ENCODE peak calls at places on chromosomes 6 and 20, in eight cellular contexts. One of them, this sample, is unnamed.

GRCh38 chr20:25063981-25064380 is 6.0 kb upstream of the ACSS1 start:
- DNase-seq in left ventricle myocardium superior: no peak
- DNase-seq in HT1080: no peak
- DNase-seq in fibroblast of pulmonary artery: no peak
- DNase-seq in T follicular helper cell: no peak
- DNase-seq in astrocyte of the cerebellum: no peak
- DNase-seq in cardiac fibroblast: no peak
- DNase-seq in hippocampal formation: no peak
- DNase-seq in this sample: no peak

GRCh38 chr6:122799916-122800701 is 11.1 kb downstream of the SMPDL3A start:
- DNase-seq in fibroblast of pulmonary artery: no peak
- DNase-seq in hippocampal formation: no peak
- DNase-seq in HT1080: no peak
- DNase-seq in astrocyte of the cerebellum: no peak
- DNase-seq in cardiac fibroblast: no peak
- DNase-seq in left ventricle myocardium superior: no peak
- DNase-seq in T follicular helper cell: no peak
- DNase-seq in this sample: no peak

GRCh38 chr6:121647905-121648304 is 212.5 kb downstream of the GJA1 start:
- DNase-seq in astrocyte of the cerebellum: no peak
- DNase-seq in HT1080: peak; percentile 25
- DNase-seq in T follicular helper cell: no peak
- DNase-seq in left ventricle myocardium superior: no peak
- DNase-seq in cardiac fibroblast: peak; percentile 74
- DNase-seq in hippocampal formation: no peak
- DNase-seq in fibroblast of pulmonary artery: peak; percentile 83
- DNase-seq in this sample: peak; percentile 8

GRCh38 chr6:69802995-69803394 is 6.2 kb upstream of the LMBRD1 start:
- DNase-seq in cardiac fibroblast: no peak
- DNase-seq in left ventricle myocardium superior: no peak
- DNase-seq in T follicular helper cell: no peak
- DNase-seq in fibroblast of pulmonary artery: no peak
- DNase-seq in HT1080: no peak
- DNase-seq in hippocampal formation: no peak
- DNase-seq in astrocyte of the cerebellum: no peak
- DNase-seq in this sample: no peak

GRCh38 chr20:25037288-25038102 is 20.4 kb downstream of the ACSS1 start:
- DNase-seq in left ventricle myocardium superior: no peak
- DNase-seq in astrocyte of the cerebellum: no peak
- DNase-seq in HT1080: no peak
- DNase-seq in cardiac fibroblast: no peak
- DNase-seq in T follicular helper cell: no peak
- DNase-seq in fibroblast of pulmonary artery: no peak
- DNase-seq in hippocampal formation: no peak
- DNase-seq in this sample: no peak

GRCh38 chr6:132764370-132764769 is 6.7 kb upstream of the VNN2 start:
- DNase-seq in left ventricle myocardium superior: peak; percentile 51
- DNase-seq in HT1080: peak; percentile 92
- DNase-seq in astrocyte of the cerebellum: peak; percentile 65
- DNase-seq in T follicular helper cell: no peak
- DNase-seq in hippocampal formation: peak; percentile 29
- DNase-seq in fibroblast of pulmonary artery: peak; percentile 82
- DNase-seq in cardiac fibroblast: peak; percentile 89
- DNase-seq in this sample: peak; percentile 70

GRCh38 chr6:42627044-42627443 is 63.2 kb downstream of the UBR2 start:
- DNase-seq in cardiac fibroblast: no peak
- DNase-seq in T follicular helper cell: no peak
- DNase-seq in HT1080: no peak
- DNase-seq in fibroblast of pulmonary artery: no peak
- DNase-seq in astrocyte of the cerebellum: no peak
- DNase-seq in hippocampal formation: no peak
- DNase-seq in left ventricle myocardium superior: no peak
- DNase-seq in this sample: no peak

GRCh38 chr20:37956099-37956498 is 53.2 kb downstream of the VSTM2L start:
- DNase-seq in astrocyte of the cerebellum: no peak
- DNase-seq in cardiac fibroblast: no peak
- DNase-seq in hippocampal formation: no peak
- DNase-seq in T follicular helper cell: no peak
- DNase-seq in left ventricle myocardium superior: no peak
- DNase-seq in fibroblast of pulmonary artery: no peak
- DNase-seq in HT1080: no peak
- DNase-seq in this sample: no peak

GRCh38 chr20:62953839-62954703 is 1.6 kb downstream of the SLC17A9 start:
- DNase-seq in astrocyte of the cerebellum: no peak
- DNase-seq in T follicular helper cell: peak; percentile 56
- DNase-seq in HT1080: no peak
- DNase-seq in hippocampal formation: peak; percentile 21
- DNase-seq in fibroblast of pulmonary artery: peak; percentile 71
- DNase-seq in cardiac fibroblast: peak; percentile 80
- DNase-seq in left ventricle myocardium superior: peak; percentile 78
- DNase-seq in this sample: peak; percentile 81

GRCh38 chr6:4513561-4513960 is 262.6 kb upstream of the CDYL start:
- DNase-seq in left ventricle myocardium superior: no peak
- DNase-seq in T follicular helper cell: no peak
- DNase-seq in HT1080: no peak
- DNase-seq in hippocampal formation: no peak
- DNase-seq in cardiac fibroblast: no peak
- DNase-seq in astrocyte of the cerebellum: no peak
- DNase-seq in fibroblast of pulmonary artery: no peak
- DNase-seq in this sample: no peak

GRCh38 chr6:144327081-144327480 is 41.9 kb downstream of the UTRN start:
- DNase-seq in hippocampal formation: no peak
- DNase-seq in astrocyte of the cerebellum: no peak
- DNase-seq in T follicular helper cell: no peak
- DNase-seq in fibroblast of pulmonary artery: peak; percentile 51
- DNase-seq in left ventricle myocardium superior: no peak
- DNase-seq in cardiac fibroblast: peak; percentile 29
- DNase-seq in HT1080: no peak
- DNase-seq in this sample: no peak

GRCh38 chr6:135657207-135657606 is 159.7 kb upstream of the AHI1 start:
- DNase-seq in astrocyte of the cerebellum: no peak
- DNase-seq in cardiac fibroblast: no peak
- DNase-seq in T follicular helper cell: no peak
- DNase-seq in fibroblast of pulmonary artery: no peak
- DNase-seq in left ventricle myocardium superior: no peak
- DNase-seq in HT1080: no peak
- DNase-seq in hippocampal formation: no peak
- DNase-seq in this sample: no peak

GRCh38 chr20:51500936-51501335 is 41.6 kb downstream of the NFATC2 start:
- DNase-seq in hippocampal formation: no peak
- DNase-seq in left ventricle myocardium superior: no peak
- DNase-seq in T follicular helper cell: peak; percentile 34
- DNase-seq in fibroblast of pulmonary artery: no peak
- DNase-seq in cardiac fibroblast: no peak
- DNase-seq in astrocyte of the cerebellum: no peak
- DNase-seq in HT1080: no peak
- DNase-seq in this sample: no peak

GRCh38 chr6:165751486-165751885 is 88.4 kb upstream of the PDE10A start:
- DNase-seq in astrocyte of the cerebellum: no peak
- DNase-seq in T follicular helper cell: no peak
- DNase-seq in fibroblast of pulmonary artery: no peak
- DNase-seq in hippocampal formation: no peak
- DNase-seq in HT1080: no peak
- DNase-seq in left ventricle myocardium superior: no peak
- DNase-seq in cardiac fibroblast: no peak
- DNase-seq in this sample: no peak

GRCh38 chr20:20136313-20136712 is 84.0 kb downstream of the CFAP61 start:
- DNase-seq in T follicular helper cell: no peak
- DNase-seq in left ventricle myocardium superior: no peak
- DNase-seq in fibroblast of pulmonary artery: no peak
- DNase-seq in hippocampal formation: no peak
- DNase-seq in cardiac fibroblast: no peak
- DNase-seq in HT1080: no peak
- DNase-seq in astrocyte of the cerebellum: no peak
- DNase-seq in this sample: no peak

GRCh38 chr6:135521431-135521830 is 23.9 kb upstream of the AHI1 start:
- DNase-seq in astrocyte of the cerebellum: no peak
- DNase-seq in hippocampal formation: no peak
- DNase-seq in HT1080: no peak
- DNase-seq in left ventricle myocardium superior: no peak
- DNase-seq in T follicular helper cell: no peak
- DNase-seq in cardiac fibroblast: no peak
- DNase-seq in fibroblast of pulmonary artery: no peak
- DNase-seq in this sample: no peak

GRCh38 chr6:35318200-35318844 is 20.7 kb downstream of the DEF6 start:
- DNase-seq in HT1080: peak; percentile 82
- DNase-seq in cardiac fibroblast: peak; percentile 79
- DNase-seq in left ventricle myocardium superior: peak; percentile 90
- DNase-seq in hippocampal formation: peak; percentile 54
- DNase-seq in astrocyte of the cerebellum: peak; percentile 27
- DNase-seq in fibroblast of pulmonary artery: peak; percentile 74
- DNase-seq in T follicular helper cell: no peak
- DNase-seq in this sample: peak; percentile 87

GRCh38 chr6:142014515-142014914 is 118.2 kb upstream of the GJE1 start:
- DNase-seq in hippocampal formation: no peak
- DNase-seq in left ventricle myocardium superior: no peak
- DNase-seq in cardiac fibroblast: peak; percentile 69
- DNase-seq in HT1080: peak; percentile 96
- DNase-seq in astrocyte of the cerebellum: peak; percentile 41
- DNase-seq in fibroblast of pulmonary artery: peak; percentile 82
- DNase-seq in T follicular helper cell: no peak
- DNase-seq in this sample: no peak

GRCh38 chr6:37565267-37566208 is 65.8 kb upstream of the CCDC167 start:
- DNase-seq in left ventricle myocardium superior: no peak
- DNase-seq in HT1080: no peak
- DNase-seq in hippocampal formation: no peak
- DNase-seq in fibroblast of pulmonary artery: peak; percentile 13
- DNase-seq in cardiac fibroblast: peak; percentile 8
- DNase-seq in T follicular helper cell: no peak
- DNase-seq in astrocyte of the cerebellum: no peak
- DNase-seq in this sample: peak; percentile 65

GRCh38 chr6:26198626-26199056 is 111.4 kb downstream of the HFE start:
- DNase-seq in HT1080: no peak
- DNase-seq in astrocyte of the cerebellum: no peak
- DNase-seq in hippocampal formation: no peak
- DNase-seq in cardiac fibroblast: no peak
- DNase-seq in T follicular helper cell: no peak
- DNase-seq in left ventricle myocardium superior: no peak
- DNase-seq in fibroblast of pulmonary artery: no peak
- DNase-seq in this sample: no peak

GRCh38 chr6:16781348-16782169 is 20.3 kb upstream of the ATXN1 start:
- DNase-seq in T follicular helper cell: no peak
- DNase-seq in HT1080: no peak
- DNase-seq in cardiac fibroblast: no peak
- DNase-seq in fibroblast of pulmonary artery: no peak
- DNase-seq in left ventricle myocardium superior: peak; percentile 32
- DNase-seq in hippocampal formation: no peak
- DNase-seq in astrocyte of the cerebellum: no peak
- DNase-seq in this sample: peak; percentile 34

GRCh38 chr20:35515949-35516645 is 13.4 kb downstream of the C20orf173 start:
- DNase-seq in astrocyte of the cerebellum: peak; percentile 81
- DNase-seq in left ventricle myocardium superior: no peak
- DNase-seq in T follicular helper cell: no peak
- DNase-seq in fibroblast of pulmonary artery: peak; percentile 70
- DNase-seq in cardiac fibroblast: peak; percentile 67
- DNase-seq in HT1080: peak; percentile 87
- DNase-seq in hippocampal formation: no peak
- DNase-seq in this sample: no peak

GRCh38 chr6:164749126-164749758 is 560.2 kb downstream of the C6orf118 start:
- DNase-seq in hippocampal formation: no peak
- DNase-seq in HT1080: peak; percentile 81
- DNase-seq in left ventricle myocardium superior: peak; percentile 38
- DNase-seq in cardiac fibroblast: peak; percentile 26
- DNase-seq in fibroblast of pulmonary artery: peak; percentile 32
- DNase-seq in T follicular helper cell: no peak
- DNase-seq in astrocyte of the cerebellum: peak; percentile 46
- DNase-seq in this sample: peak; percentile 57

GRCh38 chr20:8155229-8155628 is 23.2 kb downstream of the PLCB1 start:
- DNase-seq in cardiac fibroblast: no peak
- DNase-seq in astrocyte of the cerebellum: no peak
- DNase-seq in left ventricle myocardium superior: no peak
- DNase-seq in fibroblast of pulmonary artery: no peak
- DNase-seq in hippocampal formation: no peak
- DNase-seq in HT1080: no peak
- DNase-seq in T follicular helper cell: no peak
- DNase-seq in this sample: no peak

GRCh38 chr20:32359633-32360332 is 1.7 kb downstream of the ASXL1 start:
- DNase-seq in hippocampal formation: peak; percentile 38
- DNase-seq in left ventricle myocardium superior: no peak
- DNase-seq in cardiac fibroblast: peak; percentile 50
- DNase-seq in astrocyte of the cerebellum: no peak
- DNase-seq in HT1080: no peak
- DNase-seq in fibroblast of pulmonary artery: peak; percentile 50
- DNase-seq in T follicular helper cell: no peak
- DNase-seq in this sample: peak; percentile 30

GRCh38 chr6:90025418-90026089 is 131.3 kb downstream of the GJA10 start:
- DNase-seq in T follicular helper cell: no peak
- DNase-seq in HT1080: peak; percentile 87
- DNase-seq in hippocampal formation: no peak
- DNase-seq in astrocyte of the cerebellum: peak; percentile 62
- DNase-seq in fibroblast of pulmonary artery: peak; percentile 72
- DNase-seq in left ventricle myocardium superior: no peak
- DNase-seq in cardiac fibroblast: peak; percentile 73
- DNase-seq in this sample: no peak

GRCh38 chr6:126440923-126441322 is 101.0 kb downstream of the CENPW start:
- DNase-seq in HT1080: no peak
- DNase-seq in fibroblast of pulmonary artery: no peak
- DNase-seq in astrocyte of the cerebellum: no peak
- DNase-seq in left ventricle myocardium superior: no peak
- DNase-seq in hippocampal formation: no peak
- DNase-seq in T follicular helper cell: no peak
- DNase-seq in cardiac fibroblast: no peak
- DNase-seq in this sample: no peak

GRCh38 chr6:96571551-96571950 is 8.6 kb downstream of the FHL5 start:
- DNase-seq in left ventricle myocardium superior: no peak
- DNase-seq in fibroblast of pulmonary artery: no peak
- DNase-seq in T follicular helper cell: no peak
- DNase-seq in astrocyte of the cerebellum: no peak
- DNase-seq in HT1080: no peak
- DNase-seq in hippocampal formation: no peak
- DNase-seq in cardiac fibroblast: no peak
- DNase-seq in this sample: no peak

GRCh38 chr6:131258010-131258652 is 122.9 kb downstream of the AKAP7 start:
- DNase-seq in HT1080: no peak
- DNase-seq in fibroblast of pulmonary artery: no peak
- DNase-seq in T follicular helper cell: no peak
- DNase-seq in left ventricle myocardium superior: no peak
- DNase-seq in hippocampal formation: no peak
- DNase-seq in cardiac fibroblast: no peak
- DNase-seq in astrocyte of the cerebellum: no peak
- DNase-seq in this sample: no peak

GRCh38 chr6:34955447-34955846 is 66.4 kb downstream of the ANKS1A start:
- DNase-seq in HT1080: no peak
- DNase-seq in T follicular helper cell: no peak
- DNase-seq in cardiac fibroblast: no peak
- DNase-seq in hippocampal formation: no peak
- DNase-seq in fibroblast of pulmonary artery: no peak
- DNase-seq in left ventricle myocardium superior: no peak
- DNase-seq in astrocyte of the cerebellum: no peak
- DNase-seq in this sample: peak; percentile 57

GRCh38 chr6:129893513-129894098 is 32.5 kb upstream of the TMEM244 start:
- DNase-seq in cardiac fibroblast: peak; percentile 61
- DNase-seq in HT1080: peak; percentile 14
- DNase-seq in astrocyte of the cerebellum: no peak
- DNase-seq in fibroblast of pulmonary artery: peak; percentile 60
- DNase-seq in hippocampal formation: peak; percentile 49
- DNase-seq in T follicular helper cell: no peak
- DNase-seq in left ventricle myocardium superior: no peak
- DNase-seq in this sample: no peak

GRCh38 chr6:92715991-92716390 is 703.4 kb downstream of the EPHA7 start:
- DNase-seq in HT1080: no peak
- DNase-seq in T follicular helper cell: no peak
- DNase-seq in left ventricle myocardium superior: no peak
- DNase-seq in astrocyte of the cerebellum: peak; percentile 18
- DNase-seq in hippocampal formation: no peak
- DNase-seq in cardiac fibroblast: peak; percentile 9
- DNase-seq in fibroblast of pulmonary artery: no peak
- DNase-seq in this sample: no peak

This sample was measured in Ammon's horn.